ENCODE peak calls at places on chromosomes 11 and 22, in seven cellular contexts. P is H1, D is K562, S is HCT116, X is HepG2, G is SK-N-SH, E is GM12878. K is an unnamed sample.

GRCh38 chr11:17352925-17353227 is 1.3 kb downstream of the NCR3LG1 start:
- DNase-seq in X (peak; percentile 35), G (peak; percentile 52), D (peak; percentile 78), E (no peak), P (peak; percentile 59), S (no peak), K (peak; percentile 28)

GRCh38 chr11:21896216-21896615 is 296.7 kb upstream of the ANO5 start:
- DNase-seq in P (no peak), X (no peak), S (no peak), E (no peak), D (no peak), G (no peak), K (no peak)

GRCh38 chr11:102467080-102467708 is 14.6 kb upstream of the TMEM123 start:
- DNase-seq in X (no peak), D (no peak), S (no peak), G (no peak), E (no peak), P (no peak), K (no peak)

GRCh38 chr22:46996595-46997310 is 234.3 kb downstream of the TBC1D22A start:
- DNase-seq in E (no peak), P (no peak), D (peak; percentile 24), X (peak; percentile 38), G (peak; percentile 56), S (no peak), K (no peak)

GRCh38 chr11:128764617-128765095 is 70.8 kb downstream of the FLI1 start:
- DNase-seq in X (no peak), D (no peak), G (no peak), S (no peak), P (no peak), E (no peak), K (no peak)

GRCh38 chr11:11701070-11701469 is 79.3 kb upstream of the GALNT18 start:
- DNase-seq in P (no peak), S (peak; percentile 38), E (no peak), X (no peak), G (no peak), D (no peak), K (no peak)

GRCh38 chr11:33976351-33977199 is 75.0 kb upstream of the CAPRIN1 start:
- DNase-seq in E (no peak), P (no peak), D (no peak), S (no peak), G (no peak), X (no peak), K (no peak)

GRCh38 chr22:20177217-20177911 is 26.5 kb upstream of the CCDC188 start:
- DNase-seq in X (no peak), D (no peak), E (no peak), S (no peak), P (no peak), G (no peak), K (no peak)

GRCh38 chr22:42313804-42314581 is 43.5 kb upstream of the TCF20 start:
- DNase-seq in E (no peak), G (peak; percentile 77), P (peak; percentile 78), X (peak; percentile 95), S (peak; percentile 75), D (peak; percentile 67), K (peak; percentile 46)

GRCh38 chr11:44310456-44311272 is 725 bp upstream of the ALX4 start:
- DNase-seq in G (peak; percentile 55), S (no peak), D (no peak), X (no peak), P (peak; percentile 71), E (no peak), K (no peak)

GRCh38 chr22:22949953-22950352 is 62.3 kb downstream of the IGLL5 start:
- DNase-seq in S (no peak), G (no peak), E (no peak), D (no peak), P (no peak), X (no peak), K (no peak)

GRCh38 chr22:38129021-38129420 is 18.5 kb upstream of the BAIAP2L2 start:
- DNase-seq in X (no peak), D (no peak), G (no peak), E (no peak), P (no peak), S (no peak), K (no peak)

GRCh38 chr11:119048644-119049043 is 8.4 kb downstream of the HYOU1 start:
- DNase-seq in S (no peak), E (no peak), D (no peak), P (no peak), G (no peak), X (no peak), K (no peak)

GRCh38 chr11:119047205-119047604 is 9.8 kb downstream of the HYOU1 start:
- DNase-seq in G (no peak), X (no peak), D (no peak), S (no peak), E (no peak), P (no peak), K (no peak)

GRCh38 chr11:119044708-119045107 is 12.3 kb downstream of the HYOU1 start:
- DNase-seq in P (no peak), X (no peak), S (no peak), D (no peak), E (no peak), G (peak; percentile 42), K (no peak)

GRCh38 chr11:119049081-119049480 is 7.9 kb downstream of the HYOU1 start:
- DNase-seq in S (no peak), G (no peak), E (no peak), X (no peak), D (no peak), P (no peak), K (no peak)

DNA sequence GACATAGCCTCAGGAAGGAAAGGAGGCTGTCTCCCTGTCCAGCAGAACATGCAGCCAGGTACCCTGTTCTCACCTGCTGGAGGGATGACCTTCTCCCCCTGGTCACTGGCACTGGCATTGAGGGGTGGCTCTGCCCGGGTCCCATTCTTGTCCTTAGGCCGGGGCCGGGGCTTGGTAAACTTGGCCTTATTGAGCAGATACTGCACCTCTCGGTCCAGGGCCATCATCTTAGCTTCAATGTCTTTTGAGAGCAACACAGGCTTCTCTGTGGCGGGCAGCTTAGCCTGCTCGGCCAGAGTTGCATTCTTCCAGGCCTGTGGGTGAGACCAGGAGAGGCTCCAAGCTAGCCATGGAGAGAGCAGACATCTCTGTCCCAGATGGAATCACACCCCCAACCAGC is 10.5 kb downstream of the HYOU1 start:
- DNase-seq in E (no peak), X (no peak), D (no peak), G (no peak), S (no peak), P (no peak), K (no peak)
- TF ChIP-seq SIN3A in E (no peak), X (no peak), D (no peak), G (no peak), S (no peak), P (no peak), K (no peak)

GRCh38 chr11:27839226-27839913 is 139.1 kb upstream of the BDNF start:
- DNase-seq in G (no peak), P (no peak), X (peak; percentile 5), D (no peak), S (no peak), E (no peak), K (no peak)
- TF ChIP-seq CTCF in G (peak; percentile 53), P (no peak), X (no peak), D (no peak), S (peak; percentile 64), E (peak; percentile 34), K (peak; percentile 21)

DNA sequence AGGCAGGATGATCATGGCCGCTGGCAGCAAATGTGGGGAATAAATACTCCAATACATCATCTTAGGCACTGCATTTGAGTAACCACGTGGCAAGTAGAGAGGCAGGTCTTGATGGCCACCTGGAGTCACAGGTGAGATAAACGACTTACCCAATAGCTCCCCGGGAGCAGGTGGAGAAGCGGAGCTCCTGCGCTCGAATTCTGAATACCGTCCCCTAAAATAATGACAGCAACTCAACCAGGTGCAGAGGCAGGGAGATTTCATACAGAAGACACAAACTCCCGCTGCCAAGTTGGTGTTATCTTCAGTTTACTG is 525 bp downstream of the SLC43A3 start:
- DNase-seq in E (no peak), G (no peak), D (peak; percentile 55), P (peak; percentile 51), S (no peak), X (no peak), K (no peak)
- H3K4me1 ChIP-seq in E (peaks cover 31% of the 10 kb centered on the region), G (peaks cover 24% of the 10 kb centered on the region), D (peaks cover 42% of the 10 kb centered on the region), P (peaks cover 19% of the 10 kb centered on the region), S (peaks cover 21% of the 10 kb centered on the region), X (peaks cover 59% of the 10 kb centered on the region), K (peaks cover 8% of the 10 kb centered on the region)

DNA sequence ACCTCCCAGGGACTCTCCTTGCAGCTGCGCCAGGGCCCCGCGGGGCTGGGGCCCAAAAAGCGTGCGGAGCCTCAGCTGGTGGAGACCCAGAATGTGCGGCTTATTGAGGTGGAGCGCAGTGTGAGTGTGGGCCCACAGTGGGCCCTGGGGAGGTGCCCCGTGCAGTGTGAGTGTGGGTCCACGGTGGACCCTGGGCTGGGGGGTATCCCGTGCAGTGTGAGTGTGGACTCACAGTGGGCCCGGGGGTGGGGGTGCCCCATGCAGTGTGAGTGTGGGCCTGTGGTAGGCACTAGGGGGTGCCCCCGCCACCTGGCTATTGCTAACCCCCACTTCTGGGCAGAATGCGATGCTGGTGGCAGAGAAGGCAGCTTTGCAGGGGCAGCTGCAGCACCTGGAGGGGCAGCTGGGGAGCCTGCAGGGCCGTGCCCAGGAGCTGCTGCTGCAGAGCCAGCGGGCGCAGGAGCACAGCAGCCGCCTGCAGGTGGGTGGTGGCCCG is 7.8 kb upstream of the RPS6KA4 start:
- DNase-seq in G (peak; percentile 32), X (no peak), P (no peak), S (no peak), D (no peak), E (no peak), K (no peak)
- TF ChIP-seq SIN3A in G (no peak), X (no peak), P (no peak), S (no peak), D (no peak), E (no peak), K (no peak)

GRCh38 chr11:36034572-36035331 is 90.9 kb downstream of the LDLRAD3 start:
- DNase-seq in X (no peak), D (no peak), G (peak; percentile 35), S (no peak), P (no peak), E (no peak), K (no peak)
- TF ChIP-seq CTCF in X (no peak), D (no peak), G (no peak), S (no peak), P (no peak), E (no peak), K (peak; percentile 6)

GRCh38 chr11:118812485-118812884 is 21.5 kb upstream of the DDX6 start:
- DNase-seq in D (no peak), X (no peak), E (no peak), S (no peak), P (no peak), G (no peak), K (no peak)
- H3K4me1 ChIP-seq in D (no peaks in the 10 kb centered on the region), X (no peaks in the 10 kb centered on the region), E (no peaks in the 10 kb centered on the region), S (no peaks in the 10 kb centered on the region), P (no peaks in the 10 kb centered on the region), G (no peaks in the 10 kb centered on the region), K (no peaks in the 10 kb centered on the region)